ENCODE peak calls at places on chromosomes 6 and 20, in seven cellular contexts. X, Z, R, U, O, C and V are unnamed samples.

GRCh38 chr6:107108201-107108890 is 7.0 kb downstream of the BEND3 start:
- DNase-seq in X (no peak), Z (no peak), R (no peak), U (no peak), O (no peak), C (no peak), V (no peak)

GRCh38 chr6:105991561-105992314 is 94.4 kb upstream of the PRDM1 start:
- DNase-seq in X (peak), Z (no peak), R (peak), U (peak), O (no peak), C (no peak), V (no peak)

GRCh38 chr6:41578714-41579610 is 32.8 kb downstream of the FOXP4 start:
- DNase-seq in X (no peak), Z (no peak), R (no peak), U (peak), O (peak), C (peak), V (peak)

GRCh38 chr6:28597217-28597835 is 71.6 kb downstream of the GPX5 start:
- DNase-seq in X (no peak), Z (no peak), R (no peak), U (no peak), O (no peak), C (peak), V (peak)

GRCh38 chr6:147699637-147700036 is 191.1 kb downstream of the SAMD5 start:
- DNase-seq in X (no peak), Z (no peak), R (no peak), U (no peak), O (no peak), C (peak), V (no peak)

GRCh38 chr6:121222656-121223055 is 111.6 kb downstream of the TBC1D32 start:
- DNase-seq in X (no peak), Z (no peak), R (no peak), U (no peak), O (no peak), C (peak), V (no peak)

GRCh38 chr20:9348746-9349145 is 165.6 kb upstream of the LAMP5 start:
- DNase-seq in X (no peak), Z (no peak), R (no peak), U (no peak), O (no peak), C (peak), V (no peak)

GRCh38 chr6:37024665-37025337 is 19.3 kb downstream of the FGD2 start:
- DNase-seq in X (no peak), Z (no peak), R (no peak), U (no peak), O (no peak), C (no peak), V (no peak)

GRCh38 chr20:59756241-59756640 is 151.9 kb downstream of the PHACTR3 start:
- DNase-seq in X (no peak), Z (no peak), R (no peak), U (no peak), O (no peak), C (no peak), V (no peak)

GRCh38 chr6:34934516-34934915 is 45.5 kb downstream of the ANKS1A start:
- DNase-seq in X (no peak), Z (no peak), R (peak), U (peak), O (no peak), C (peak), V (no peak)

GRCh38 chr6:5112065-5112799 is 27.1 kb downstream of the PPP1R3G start:
- DNase-seq in X (no peak), Z (no peak), R (no peak), U (no peak), O (no peak), C (peak), V (no peak)

GRCh38 chr20:39903806-39904205 is 785.2 kb downstream of the MAFB start:
- DNase-seq in X (no peak), Z (no peak), R (no peak), U (no peak), O (no peak), C (no peak), V (no peak)

GRCh38 chr6:139982652-139983051 is 608.2 kb upstream of the CITED2 start:
- DNase-seq in X (no peak), Z (no peak), R (no peak), U (no peak), O (peak), C (peak), V (peak)

GRCh38 chr20:21575981-21576740 is 62.3 kb upstream of the NKX2-2 start:
- DNase-seq in X (no peak), Z (no peak), R (no peak), U (no peak), O (no peak), C (no peak), V (no peak)

GRCh38 chr6:68740828-68741500 is 105.9 kb downstream of the ADGRB3 start:
- DNase-seq in X (no peak), Z (no peak), R (no peak), U (no peak), O (no peak), C (peak), V (no peak)

GRCh38 chr6:38684244-38684643 is 18.7 kb downstream of the GLO1 start:
- DNase-seq in X (no peak), Z (no peak), R (no peak), U (no peak), O (no peak), C (no peak), V (no peak)

GRCh38 chr6:16731503-16732018 is 29.7 kb downstream of the ATXN1 start:
- DNase-seq in X (no peak), Z (no peak), R (no peak), U (no peak), O (no peak), C (no peak), V (no peak)

GRCh38 chr20:24158271-24158670 is 169.7 kb upstream of the GGTLC1 start:
- DNase-seq in X (no peak), Z (no peak), R (no peak), U (no peak), O (no peak), C (no peak), V (no peak)

GRCh38 chr6:138331984-138332383 is 45.7 kb upstream of the SMIM28 start:
- DNase-seq in X (no peak), Z (no peak), R (no peak), U (no peak), O (no peak), C (no peak), V (no peak)

GRCh38 chr6:148934534-148934933 is 187.7 kb downstream of the UST start:
- DNase-seq in X (no peak), Z (no peak), R (peak), U (peak), O (no peak), C (peak), V (no peak)